ENCODE peak calls at places on chromosomes 4 and X, in six cellular contexts. V is K562, F is GM12878, W is A549, K is endothelial cell of umbilical vein, G is HepG2. P is an unnamed sample.

GRCh38 chrX:85024044-85024443 is 20.4 kb downstream of the APOOL start:
- DNase-seq in V (no peak), F (no peak), W (no peak), K (no peak), G (no peak), P (no peak)

GRCh38 chr4:80846210-80846609 is 184.3 kb upstream of the BMP3 start:
- DNase-seq in V (no peak), F (no peak), W (no peak), K (no peak), G (no peak), P (no peak)

GRCh38 chrX:114798902-114799301 is 215.0 kb downstream of the HTR2C start:
- DNase-seq in V (no peak), F (no peak), W (no peak), K (no peak), G (no peak), P (no peak)

GRCh38 chrX:41412261-41413167 is 34.6 kb upstream of the NYX start:
- DNase-seq in V (no peak), F (no peak), W (no peak), K (no peak), G (peak; percentile 39), P (no peak)

GRCh38 chr4:42397256-42397634 is at the start of gene SHISA3:
- DNase-seq in V (no peak), F (no peak), W (peak; percentile 4), K (peak; percentile 45), G (no peak), P (peak; percentile 69)

GRCh38 chr4:111854494-111855087 is 290.7 kb upstream of the FAM241A start:
- DNase-seq in V (peak; percentile 20), F (no peak), W (peak; percentile 1), K (peak; percentile 39), G (peak; percentile 10), P (peak; percentile 42)

GRCh38 chr4:154189346-154189745 is 302.3 kb downstream of the DCHS2 start:
- DNase-seq in V (no peak), F (no peak), W (no peak), K (no peak), G (no peak), P (no peak)

GRCh38 chr4:118918388-118918787 is 29.7 kb downstream of the SYNPO2 start:
- DNase-seq in V (no peak), F (no peak), W (no peak), K (peak; percentile 90), G (no peak), P (no peak)

GRCh38 chrX:51332188-51332942 is at the start of gene NUDT10:
- DNase-seq in V (no peak), F (no peak), W (no peak), K (peak; percentile 16), G (no peak), P (peak; percentile 1)
- TF ChIP-seq POLR2A in V (no peak), F (no peak), W (peak; percentile 8), K (no peak), G (no peak), P (no peak)

GRCh38 chrX:4547218-4547836 is 833.9 kb upstream of the PRKX start:
- DNase-seq in V (peak; percentile 43), F (peak; percentile 5), W (peak; percentile 4), K (peak; percentile 10), G (peak; percentile 8), P (peak; percentile 51)

GRCh38 chrX:4550018-4550417 is 836.6 kb upstream of the PRKX start:
- DNase-seq in V (no peak), F (no peak), W (no peak), K (no peak), G (no peak), P (peak; percentile 11)
- TF ChIP-seq MYC in V (no peak), F (no peak), W (no peak), K (no peak), G (no peak), P (no peak)

DNA sequence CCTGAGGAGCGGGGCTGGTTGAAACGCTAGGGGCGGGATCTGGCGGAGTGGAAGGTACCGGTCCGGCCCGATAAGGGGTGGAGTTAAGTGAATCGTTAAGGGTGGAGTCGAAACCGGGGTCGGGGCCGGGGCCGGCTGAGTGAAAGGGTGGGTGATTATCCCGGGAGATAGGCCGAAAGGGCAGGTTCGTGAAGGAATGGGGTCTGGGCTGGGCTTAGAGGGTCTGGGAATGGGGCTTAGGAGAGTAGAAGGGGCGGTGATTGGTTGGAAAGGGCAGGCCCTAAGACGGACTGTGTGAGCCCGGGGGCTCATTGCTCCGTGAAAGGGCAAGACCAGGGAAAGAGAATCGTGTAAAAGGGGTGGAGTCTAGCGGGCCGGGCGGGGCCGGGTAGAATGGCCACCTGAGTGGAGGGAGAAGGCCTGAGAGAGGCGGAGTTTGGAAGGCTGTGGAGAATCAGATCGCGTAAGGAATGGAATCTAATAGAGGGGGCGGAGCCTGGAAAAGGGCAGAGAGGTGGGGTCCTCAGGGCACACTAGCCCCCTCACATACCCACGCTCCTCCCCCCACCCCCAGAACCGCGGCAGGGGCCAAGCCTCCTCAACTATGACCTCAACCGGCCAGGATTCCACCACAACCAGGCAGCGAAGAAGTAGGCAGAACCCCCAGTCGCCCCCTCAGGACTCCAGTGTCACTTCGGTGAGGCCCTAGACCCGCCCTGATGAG is 384 bp downstream of the HDAC6 start:
- DNase-seq in V (peak; percentile 74), F (peak; percentile 40), W (peak; percentile 86), K (peak; percentile 87), G (peak; percentile 85), P (peak; percentile 86)
- TF ChIP-seq MAX in V (no peak), F (no peak), W (no peak), K (no peak), G (no peak), P (no peak)

GRCh38 chr4:38324861-38325451 is 339.0 kb upstream of the KLF3 start:
- DNase-seq in V (no peak), F (no peak), W (no peak), K (no peak), G (no peak), P (no peak)

GRCh38 chr4:38320833-38321232 is 343.2 kb upstream of the KLF3 start:
- DNase-seq in V (no peak), F (no peak), W (no peak), K (no peak), G (no peak), P (no peak)

GRCh38 chr4:38320349-38320707 is 343.7 kb upstream of the KLF3 start:
- DNase-seq in V (no peak), F (no peak), W (no peak), K (no peak), G (no peak), P (no peak)

GRCh38 chr4:38322709-38323108 is 341.3 kb upstream of the KLF3 start:
- DNase-seq in V (peak; percentile 41), F (no peak), W (no peak), K (no peak), G (no peak), P (peak; percentile 17)

GRCh38 chr4:38323141-38323634 is 340.8 kb upstream of the KLF3 start:
- DNase-seq in V (no peak), F (no peak), W (no peak), K (no peak), G (no peak), P (peak; percentile 45)
- TF ChIP-seq POLR2A in V (peak; percentile 96), F (peak; percentile 68), W (no peak), K (no peak), G (no peak), P (no peak)

DNA sequence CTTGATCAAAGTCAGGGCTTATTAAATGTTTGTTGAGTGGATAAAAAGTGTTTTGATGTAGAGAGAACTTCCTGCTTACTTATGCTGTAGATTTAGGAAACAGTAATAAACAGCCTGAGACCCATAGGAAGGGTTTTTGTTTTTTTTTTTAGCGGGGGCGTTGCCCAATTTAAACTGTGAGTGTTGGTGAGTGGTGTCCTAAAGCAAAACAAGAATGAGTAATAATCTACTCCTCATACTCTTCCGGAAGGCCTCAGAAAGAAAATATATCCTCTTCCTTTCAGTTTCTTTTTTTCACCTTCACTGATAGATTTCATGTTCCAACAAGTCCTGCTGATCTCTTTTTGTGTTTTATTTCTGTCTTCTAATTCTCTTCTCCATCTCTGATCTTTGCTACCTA is 104.4 kb upstream of the SCML1 start:
- DNase-seq in V (no peak), F (no peak), W (no peak), K (peak; percentile 60), G (no peak), P (no peak)
- TF ChIP-seq MYC in V (no peak), F (no peak), W (no peak), K (no peak), G (no peak), P (no peak)

GRCh38 chr4:75630174-75630931 is at the start of gene CDKL2:
- DNase-seq in V (no peak), F (peak; percentile 37), W (peak; percentile 73), K (peak; percentile 71), G (no peak), P (no peak)
- TF ChIP-seq MAX in V (no peak), F (no peak), W (peak; percentile 78), K (no peak), G (no peak), P (no peak)

DNA sequence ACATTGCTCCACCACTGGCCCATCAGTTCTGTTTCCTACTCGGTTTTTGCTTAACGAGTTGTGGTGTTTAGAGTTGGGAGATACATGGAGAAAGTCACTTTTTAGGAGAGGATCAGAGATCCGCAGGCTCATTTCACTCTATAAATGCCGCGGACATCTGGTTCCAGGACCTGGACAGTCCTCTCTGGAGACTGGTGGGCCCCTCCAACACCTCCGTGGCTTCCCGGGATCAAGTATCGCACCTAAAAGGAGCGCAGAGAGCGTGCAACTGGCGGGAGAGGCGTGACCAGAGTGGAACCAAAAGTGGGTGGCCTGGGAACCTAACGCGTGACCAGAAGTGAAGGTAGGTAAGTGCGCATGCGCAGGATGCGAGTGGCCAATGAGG is 9.9 kb upstream of the CLTRN start:
- DNase-seq in V (peak; percentile 89), F (peak; percentile 94), W (peak; percentile 84), K (no peak), G (peak; percentile 91), P (peak; percentile 89)
- TF ChIP-seq POLR2A in V (no peak), F (no peak), W (peak; percentile 83), K (no peak), G (peak; percentile 67), P (no peak)

GRCh38 chr4:38365261-38365660 is 298.7 kb upstream of the KLF3 start:
- DNase-seq in V (no peak), F (no peak), W (no peak), K (no peak), G (no peak), P (no peak)

GRCh38 chr4:38365748-38366310 is 298.2 kb upstream of the KLF3 start:
- DNase-seq in V (no peak), F (no peak), W (no peak), K (no peak), G (peak; percentile 61), P (no peak)

GRCh38 chr4:38367642-38368189 is 296.3 kb upstream of the KLF3 start:
- DNase-seq in V (no peak), F (no peak), W (no peak), K (no peak), G (peak; percentile 35), P (no peak)

GRCh38 chr4:38366997-38367396 is 297.0 kb upstream of the KLF3 start:
- DNase-seq in V (no peak), F (no peak), W (no peak), K (no peak), G (no peak), P (no peak)

GRCh38 chr4:38366451-38366850 is 297.5 kb upstream of the KLF3 start:
- DNase-seq in V (no peak), F (no peak), W (no peak), K (no peak), G (no peak), P (no peak)
- TF ChIP-seq MYC in V (no peak), F (no peak), W (no peak), K (no peak), G (no peak), P (no peak)

P was measured in NB4.